ENCODE peak calls at places on chromosomes 2 and 18, in six cellular contexts. S is vagina, O is spleen, B is transverse colon, U is prostate gland, H is K562. P is an unnamed sample.

GRCh38 chr2:71694501-71695234 is 241.3 kb downstream of the DYSF start:
- DNase-seq in B (no peak), U (no peak), O (peak; percentile 35), S (no peak), H (no peak), P (no peak)

GRCh38 chr2:237731663-237732062 is 66.9 kb upstream of the RBM44 start:
- DNase-seq in O (no peak), S (no peak), H (no peak), B (no peak), U (no peak), P (no peak)

GRCh38 chr2:120486946-120487345 is 141.0 kb downstream of the INHBB start:
- DNase-seq in H (peak; percentile 9), O (peak; percentile 28), S (no peak), B (no peak), U (no peak), P (no peak)

GRCh38 chr2:134141598-134142340 is 112.1 kb upstream of the MGAT5 start:
- DNase-seq in B (no peak), O (no peak), S (no peak), U (no peak), H (no peak), P (no peak)

GRCh38 chr2:186159101-186159500 is 327.0 kb upstream of the ZC3H15 start:
- DNase-seq in H (no peak), S (no peak), O (no peak), U (no peak), B (no peak), P (no peak)

GRCh38 chr2:148020036-148020357 is 540 bp downstream of the ORC4 start:
- DNase-seq in H (no peak), O (no peak), S (no peak), U (no peak), B (no peak), P (no peak)

GRCh38 chr2:152343426-152343825 is 8.5 kb downstream of the FMNL2 start:
- DNase-seq in U (no peak), S (no peak), O (no peak), H (no peak), B (no peak), P (no peak)

GRCh38 chr2:230779141-230779523 is 66.5 kb downstream of the CAB39 start:
- DNase-seq in H (no peak), S (no peak), B (no peak), U (no peak), O (no peak), P (no peak)

GRCh38 chr18:34223893-34224422 is 755 bp downstream of the NOL4 start:
- DNase-seq in S (no peak), H (no peak), O (no peak), U (no peak), B (no peak), P (no peak)

GRCh38 chr2:109615637-109616144 is 1.5 kb downstream of the SOWAHC start:
- DNase-seq in U (no peak), O (no peak), B (peak; percentile 47), H (no peak), S (no peak), P (no peak)

GRCh38 chr2:97726311-97727064 is 13.1 kb downstream of the ZAP70 start:
- DNase-seq in U (no peak), H (no peak), B (no peak), O (peak; percentile 21), S (no peak), P (no peak)

GRCh38 chr2:200028998-200029397 is 73.6 kb downstream of the MAIP1 start:
- DNase-seq in B (no peak), H (no peak), U (no peak), O (no peak), S (no peak), P (no peak)

GRCh38 chr18:40079786-40080185 is 1875.2 kb upstream of the PIK3C3 start:
- DNase-seq in B (no peak), H (no peak), O (no peak), U (no peak), S (no peak), P (no peak)

GRCh38 chr18:63440219-63440618 is 17.9 kb upstream of the VPS4B start:
- DNase-seq in S (no peak), O (no peak), B (no peak), U (no peak), H (no peak), P (no peak)

GRCh38 chr2:121211689-121212151 is 73.3 kb downstream of the TFCP2L1 start:
- DNase-seq in U (no peak), S (no peak), O (peak; percentile 56), B (peak; percentile 49), H (no peak), P (no peak)

DNA sequence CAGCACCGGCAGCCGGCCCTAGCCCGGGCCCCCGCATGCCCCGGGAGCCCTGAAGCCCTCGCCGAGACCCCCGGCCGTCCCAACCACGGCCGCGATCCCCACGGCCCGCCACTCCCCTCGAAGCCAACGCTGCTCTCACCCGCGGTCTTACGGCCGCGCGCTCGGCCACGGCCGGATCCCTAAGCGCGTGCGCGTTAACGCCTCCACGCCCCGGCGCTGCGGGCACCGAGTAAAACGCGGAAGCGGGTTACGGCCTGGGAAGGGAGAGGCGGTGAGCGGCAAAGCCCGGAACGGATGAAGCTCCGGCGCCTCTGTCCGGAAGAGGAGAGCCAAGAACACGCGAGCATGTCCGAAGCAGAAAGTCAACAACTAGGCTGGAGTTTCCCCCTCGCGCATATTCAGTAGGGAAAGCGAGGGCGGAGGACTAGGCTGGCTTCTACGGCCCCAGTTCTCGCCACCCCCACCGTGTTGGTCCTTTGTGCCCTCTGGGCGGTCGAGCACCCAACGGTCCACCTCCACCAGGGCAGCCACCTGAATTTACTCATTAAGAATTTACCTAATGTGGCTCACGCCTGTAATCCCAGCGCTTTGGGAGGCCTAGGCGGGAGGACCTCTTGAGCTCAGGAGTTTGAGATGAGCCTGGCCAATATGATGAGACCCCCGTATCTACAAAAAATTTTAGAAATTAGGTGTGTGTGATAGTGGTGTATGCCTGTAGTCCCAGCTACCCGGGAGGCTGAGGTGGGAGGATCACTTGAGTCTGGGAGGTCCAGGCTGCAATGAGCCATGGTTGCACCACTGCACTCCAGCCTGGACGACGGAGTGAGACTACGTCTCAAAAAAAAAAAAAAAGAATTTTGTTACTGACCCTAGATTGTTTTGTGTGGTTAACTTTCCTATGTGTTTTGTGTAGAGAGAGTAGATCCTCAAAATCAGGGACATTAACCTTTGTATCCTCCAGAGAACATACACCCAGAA is at the start of gene KANSL3:
- DNase-seq in S (no peak), O (peak; percentile 99), H (peak; percentile 95), U (peak; percentile 85), B (peak; percentile 92), P (peak; percentile 95)
- TF ChIP-seq POLR2AphosphoS5 in S (peak; percentile 91), O (peak; percentile 98), H (peak; percentile 69), U (peak; percentile 98), B (peak; percentile 98), P (peak; percentile 97)

DNA sequence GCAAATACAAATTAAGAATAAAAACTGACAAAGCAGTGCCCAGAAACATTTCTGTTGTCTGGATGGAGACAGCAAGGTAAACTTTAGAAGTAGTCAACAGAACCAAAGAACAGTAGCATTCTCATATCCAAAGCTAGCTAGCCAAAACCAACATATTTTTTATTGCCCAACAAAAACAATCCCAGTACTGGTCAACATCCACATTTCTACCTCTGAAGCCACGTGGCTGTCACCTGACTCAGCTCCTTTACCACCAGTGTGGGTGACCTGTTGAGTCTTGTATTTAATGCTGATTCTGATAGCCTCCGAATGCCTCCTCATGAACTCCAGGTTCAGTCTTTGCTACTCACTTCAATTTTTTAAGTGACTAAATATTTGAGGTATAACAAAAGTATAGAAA is 43.1 kb downstream of the ANTXR1 start:
- DNase-seq in B (no peak), O (no peak), U (no peak), S (no peak), H (no peak), P (no peak)
- TF ChIP-seq POLR2A in B (no peak), O (no peak), U (no peak), S (no peak), H (no peak), P (no peak)

DNA sequence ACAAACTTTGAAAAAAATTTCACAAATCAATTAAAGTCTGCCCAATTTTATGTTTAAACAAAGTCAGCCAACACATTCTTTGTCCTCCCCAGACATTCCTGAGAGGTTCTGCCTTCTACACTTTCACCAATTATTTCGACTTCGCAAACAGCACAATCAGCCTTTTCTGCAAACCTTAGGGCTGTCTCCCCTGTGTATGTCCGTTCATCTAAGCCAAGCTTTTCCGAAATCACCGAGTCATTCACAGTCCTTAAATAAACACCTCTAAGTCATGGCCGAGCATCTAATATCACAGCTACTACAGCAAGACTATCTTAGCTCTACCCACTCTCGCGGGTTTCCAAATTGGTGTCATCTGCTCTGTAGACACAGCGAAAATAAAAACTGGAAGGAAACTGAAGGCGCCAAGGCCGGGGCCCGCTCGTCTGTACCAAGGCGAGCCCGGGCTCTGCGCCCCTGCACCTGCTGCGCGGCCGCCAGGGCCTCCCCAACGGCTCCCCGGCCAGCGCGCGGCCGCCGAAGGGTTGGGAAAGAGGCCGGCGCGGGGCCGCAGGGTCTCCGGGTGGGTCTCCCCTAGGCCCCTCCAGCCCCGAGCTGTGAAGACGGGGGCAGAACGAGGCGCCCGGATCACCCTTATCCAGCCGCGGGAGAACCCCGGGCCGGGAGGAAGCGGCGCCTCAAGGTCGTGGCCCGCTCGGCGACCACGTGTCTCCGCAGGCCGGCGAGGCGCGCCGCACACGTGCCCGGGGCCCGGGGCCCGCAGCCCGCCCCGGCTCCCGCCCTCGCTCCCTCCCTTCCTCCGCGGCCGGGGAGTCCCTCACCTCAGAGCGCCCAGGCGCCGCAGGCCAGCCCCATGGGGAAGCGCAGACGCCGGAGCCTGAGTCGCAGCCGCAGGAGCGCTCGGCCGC is 573 bp downstream of the ODC1 start:
- DNase-seq in U (peak; percentile 40), S (no peak), O (peak; percentile 96), B (peak; percentile 69), H (peak; percentile 50), P (no peak)
- TF ChIP-seq POLR2AphosphoS5 in U (peak; percentile 23), S (no peak), O (no peak), B (no peak), H (no peak), P (no peak)

GRCh38 chr2:32357545-32358482 is 991 bp downstream of the BIRC6 start:
- DNase-seq in B (peak; percentile 45), S (no peak), U (peak; percentile 13), O (peak; percentile 91), H (peak; percentile 59), P (no peak)
- TF ChIP-seq POLR2A in B (no peak), S (no peak), U (no peak), O (no peak), H (no peak), P (no peak)

GRCh38 chr2:82172483-82172882 is 1867.9 kb upstream of the LRRTM1 start:
- DNase-seq in B (no peak), O (no peak), S (no peak), H (no peak), U (no peak), P (no peak)
- TF ChIP-seq POLR2AphosphoS5 in B (no peak), O (no peak), S (no peak), H (no peak), U (no peak), P (no peak)

DNA sequence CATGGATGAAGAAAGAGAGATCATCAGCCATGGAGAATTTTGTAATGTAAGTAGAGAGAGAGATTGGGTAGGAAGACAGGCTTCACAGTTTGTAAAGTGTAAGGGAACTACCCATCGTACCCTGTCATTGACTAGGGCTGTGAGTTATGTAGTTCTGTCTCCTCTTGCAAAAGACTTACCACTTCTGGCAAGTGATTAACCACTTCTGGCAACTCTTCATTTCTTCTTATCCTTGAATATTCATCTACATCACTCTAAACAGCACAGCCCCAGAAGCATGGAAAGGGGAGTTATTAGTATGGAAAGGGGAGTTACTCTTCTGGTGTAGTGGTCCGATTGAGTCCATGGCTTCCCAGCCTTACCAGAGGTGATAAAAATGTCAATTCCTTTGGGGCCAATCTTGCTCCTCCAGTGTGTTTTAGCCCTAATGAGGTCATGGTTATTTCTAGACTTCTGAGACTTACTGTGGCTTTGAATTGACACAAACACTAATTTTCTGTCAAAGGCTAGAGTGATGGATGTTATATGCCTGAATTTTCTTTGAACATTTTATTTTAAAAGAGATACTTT is 52.0 kb downstream of the STAT1 start:
- DNase-seq in B (no peak), S (no peak), O (no peak), U (no peak), H (no peak), P (no peak)
- TF ChIP-seq POLR2A in B (no peak), S (no peak), O (no peak), U (no peak), H (no peak), P (no peak)